ENCODE peak calls at places on chromosomes 12 and 14, in eight cellular contexts. Y, V, E, X, O, I, N and K are unnamed samples. For H3K4me1, the result is how much of the 10 kb centered on the place peaks cover.

GRCh38 chr12:28457785-28458184 is 267.5 kb downstream of the CCDC91 start:
- DNase-seq in Y (no peak), V (no peak), E (no peak), X (no peak), O (peak), I (no peak), N (no peak), K (no peak)

GRCh38 chr12:65879878-65880277 is 55.6 kb downstream of the HMGA2 start:
- DNase-seq in Y (no peak), V (no peak), E (no peak), X (peak), O (peak), I (peak), N (no peak), K (no peak)

GRCh38 chr14:51386983-51387730 is 147.1 kb downstream of the TMX1 start:
- DNase-seq in Y (no peak), V (peak), E (no peak), X (peak), O (peak), I (no peak), N (no peak), K (no peak)

GRCh38 chr12:20370001-20370381 is 1.7 kb downstream of the PDE3A start:
- DNase-seq in Y (peak), V (peak), E (peak), X (peak), O (peak), I (no peak), N (no peak), K (peak)

GRCh38 chr14:68792022-68792829 is 641 bp downstream of the ZFP36L1 start:
- DNase-seq in Y (no peak), V (peak), E (peak), X (peak), O (no peak), I (no peak), N (peak), K (no peak)

GRCh38 chr14:65502676-65503124 is 90.2 kb downstream of the FUT8 start:
- DNase-seq in Y (no peak), V (no peak), E (no peak), X (no peak), O (peak), I (peak), N (no peak), K (no peak)

GRCh38 chr14:76918176-76918750 is 92.1 kb downstream of the LRRC74A start:
- DNase-seq in Y (peak), V (no peak), E (peak), X (peak), O (peak), I (peak), N (peak), K (peak)

GRCh38 chr14:39322807-39323206 is 89.1 kb downstream of the MIA2 start:
- DNase-seq in Y (no peak), V (no peak), E (no peak), X (peak), O (peak), I (peak), N (no peak), K (no peak)

GRCh38 chr12:91126516-91126915 is 15.2 kb upstream of the LUM start:
- DNase-seq in Y (no peak), V (no peak), E (peak), X (no peak), O (peak), I (no peak), N (no peak), K (no peak)

GRCh38 chr12:26878661-26879119 is 45.7 kb upstream of the ITPR2 start:
- DNase-seq in Y (peak), V (no peak), E (peak), X (peak), O (peak), I (no peak), N (peak), K (peak)

GRCh38 chr14:56002316-56002715 is 115.9 kb upstream of the PELI2 start:
- DNase-seq in Y (no peak), V (peak), E (no peak), X (no peak), O (peak), I (peak), N (no peak), K (no peak)

GRCh38 chr12:120230326-120230973 is 29.5 kb upstream of the RPLP0 start:
- DNase-seq in Y (peak), V (peak), E (peak), X (peak), O (peak), I (peak), N (peak), K (peak)

GRCh38 chr14:49970474-49971147 is 77.7 kb downstream of the ARF6 start:
- DNase-seq in Y (peak), V (no peak), E (no peak), X (peak), O (peak), I (peak), N (no peak), K (no peak)

GRCh38 chr14:73500360-73500759 is 9.6 kb downstream of the RIOX1 start:
- DNase-seq in Y (no peak), V (peak), E (no peak), X (no peak), O (no peak), I (no peak), N (no peak), K (no peak)

GRCh38 chr14:62778847-62779246 is 266.4 kb downstream of the KCNH5 start:
- DNase-seq in Y (no peak), V (no peak), E (no peak), X (no peak), O (peak), I (peak), N (no peak), K (no peak)

GRCh38 chr12:7321624-7322023 is 17.8 kb downstream of the ACSM4 start:
- DNase-seq in Y (no peak), V (no peak), E (no peak), X (no peak), O (no peak), I (no peak), N (no peak), K (no peak)

GRCh38 chr14:35122696-35123387 is 490 bp downstream of the PRORP start:
- DNase-seq in Y (no peak), V (no peak), E (no peak), X (peak), O (peak), I (peak), N (no peak), K (no peak)

GRCh38 chr12:83040991-83041390 is 354.3 kb downstream of the TMTC2 start:
- DNase-seq in Y (no peak), V (no peak), E (no peak), X (no peak), O (no peak), I (no peak), N (no peak), K (no peak)

GRCh38 chr12:52662093-52663006 is 10.3 kb upstream of the KRT2 start:
- DNase-seq in Y (no peak), V (no peak), E (no peak), X (no peak), O (no peak), I (no peak), N (no peak), K (no peak)

GRCh38 chr12:68824597-68825250 is 16.7 kb downstream of the MDM2 start:
- DNase-seq in Y (no peak), V (no peak), E (no peak), X (no peak), O (no peak), I (no peak), N (no peak), K (no peak)

GRCh38 chr12:58917699-58918334 is 2.5 kb downstream of the LRIG3 start:
- DNase-seq in Y (no peak), V (no peak), E (no peak), X (peak), O (peak), I (no peak), N (no peak), K (no peak)

GRCh38 chr12:122421263-122421814 is 1.1 kb downstream of the CLIP1 start:
- DNase-seq in Y (peak), V (peak), E (peak), X (no peak), O (peak), I (peak), N (peak), K (peak)

GRCh38 chr14:57199911-57200310 is 68.8 kb downstream of the EXOC5 start:
- DNase-seq in Y (no peak), V (peak), E (no peak), X (no peak), O (peak), I (peak), N (no peak), K (no peak)

GRCh38 chr12:20314325-20314724 is 54.0 kb upstream of the PDE3A start:
- DNase-seq in Y (no peak), V (no peak), E (no peak), X (no peak), O (peak), I (peak), N (no peak), K (no peak)

GRCh38 chr14:65433646-65434045 is 21.1 kb downstream of the FUT8 start:
- DNase-seq in Y (no peak), V (no peak), E (no peak), X (no peak), O (no peak), I (no peak), N (no peak), K (no peak)

GRCh38 chr12:116582610-116583009 is 23.4 kb downstream of the MAP1LC3B2 start:
- DNase-seq in Y (peak), V (no peak), E (peak), X (no peak), O (peak), I (peak), N (no peak), K (no peak)

GRCh38 chr12:64203775-64204174 is 18.3 kb downstream of the KICS2 start:
- DNase-seq in Y (no peak), V (no peak), E (no peak), X (no peak), O (no peak), I (no peak), N (no peak), K (no peak)

GRCh38 chr12:22100952-22101748 is 55.1 kb downstream of the CMAS start:
- DNase-seq in Y (peak), V (peak), E (no peak), X (peak), O (peak), I (peak), N (no peak), K (peak)

GRCh38 chr12:102026728-102027127 is 35.1 kb downstream of the WASHC3 start:
- DNase-seq in Y (no peak), V (no peak), E (no peak), X (no peak), O (no peak), I (no peak), N (no peak), K (no peak)

GRCh38 chr12:76158518-76159321 is 74.2 kb upstream of the NAP1L1 start:
- DNase-seq in Y (peak), V (peak), E (no peak), X (peak), O (peak), I (peak), N (no peak), K (no peak)

GRCh38 chr14:68124885-68125731 is 305.5 kb downstream of the RAD51B start:
- DNase-seq in Y (no peak), V (peak), E (no peak), X (no peak), O (peak), I (peak), N (no peak), K (no peak)

GRCh38 chr12:12007713-12008231 is 63.0 kb upstream of the BCL2L14 start:
- DNase-seq in Y (no peak), V (no peak), E (no peak), X (no peak), O (no peak), I (no peak), N (no peak), K (no peak)

GRCh38 chr12:103852498-103852992 is 11.5 kb upstream of the NT5DC3 start:
- DNase-seq in Y (no peak), V (peak), E (no peak), X (no peak), O (peak), I (peak), N (no peak), K (no peak)

GRCh38 chr12:86669010-86669409 is 412.8 kb upstream of the MGAT4C start:
- DNase-seq in Y (no peak), V (no peak), E (no peak), X (no peak), O (no peak), I (no peak), N (no peak), K (no peak)

GRCh38 chr12:86675197-86675596 is 419.0 kb upstream of the MGAT4C start:
- DNase-seq in Y (no peak), V (no peak), E (no peak), X (no peak), O (no peak), I (no peak), N (no peak), K (no peak)

GRCh38 chr12:86666311-86666710 is 410.1 kb upstream of the MGAT4C start:
- DNase-seq in Y (no peak), V (no peak), E (no peak), X (no peak), O (peak), I (no peak), N (no peak), K (no peak)

GRCh38 chr12:86671001-86671400 is 414.8 kb upstream of the MGAT4C start:
- DNase-seq in Y (no peak), V (no peak), E (no peak), X (no peak), O (no peak), I (peak), N (no peak), K (no peak)
- H3K27ac ChIP-seq in Y (no peak), V (no peak), E (no peak), X (no peak), O (no peak), I (no peak), N (no peak), K (no peak)

DNA sequence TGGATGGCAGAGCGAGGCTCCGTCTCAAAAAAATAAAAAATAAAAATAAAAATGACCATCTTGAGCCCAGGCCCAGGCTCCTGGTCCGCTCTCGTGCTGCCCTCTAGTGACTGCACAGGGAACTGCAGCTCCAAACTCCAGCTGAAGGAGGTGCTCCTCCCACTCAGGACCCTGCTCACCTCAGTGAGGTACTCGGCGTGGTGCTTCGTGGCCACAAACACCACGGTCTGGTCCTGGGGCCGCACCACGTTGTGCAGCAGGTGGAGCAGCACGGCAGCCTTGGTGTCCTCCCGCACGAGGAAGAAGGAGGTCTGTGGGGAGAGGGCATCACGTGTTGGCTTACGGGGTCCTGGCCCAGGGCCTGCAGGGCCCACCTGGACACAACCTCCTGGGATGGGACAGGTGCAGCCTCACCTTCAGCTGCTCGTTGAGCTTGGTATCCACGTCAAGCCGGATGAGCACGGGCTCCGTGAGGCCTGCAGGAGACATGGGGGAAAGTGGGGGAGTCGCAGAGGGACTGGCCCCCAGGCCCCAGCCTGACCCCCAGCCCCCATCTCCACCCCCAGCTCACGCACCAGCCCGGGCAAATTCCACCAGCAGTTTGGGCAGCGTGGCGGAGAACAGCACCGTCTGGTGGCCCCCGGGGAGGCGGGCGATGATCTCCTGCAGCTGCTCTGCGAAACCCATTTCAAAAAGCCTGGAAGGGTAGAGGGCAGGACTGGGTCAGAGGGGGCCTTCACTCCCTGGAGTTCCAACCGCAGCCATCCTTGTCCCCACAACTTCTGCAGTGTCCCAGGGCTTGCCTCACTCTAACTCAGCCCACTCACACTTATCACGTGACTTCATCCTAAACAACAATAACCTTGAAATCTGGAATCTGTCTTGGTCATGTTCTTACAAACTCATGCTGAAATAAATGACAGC is 10.6 kb downstream of the DDX54 start:
- DNase-seq in Y (peak), V (peak), E (peak), X (peak), O (peak), I (peak), N (peak), K (peak)
- TF ChIP-seq CTCF in Y (peak), V (peak), E (peak), X (peak), O (peak), I (peak), N (peak), K (peak)

GRCh38 chr14:88209273-88209672 is 113.8 kb downstream of the KCNK10 start:
- DNase-seq in Y (no peak), V (no peak), E (no peak), X (no peak), O (no peak), I (no peak), N (no peak), K (no peak)
- H3K4me1 ChIP-seq in Y (under half), V (under half), E (under half), X (under half), O (under half), I (under half), N (under half), K (under half)

DNA sequence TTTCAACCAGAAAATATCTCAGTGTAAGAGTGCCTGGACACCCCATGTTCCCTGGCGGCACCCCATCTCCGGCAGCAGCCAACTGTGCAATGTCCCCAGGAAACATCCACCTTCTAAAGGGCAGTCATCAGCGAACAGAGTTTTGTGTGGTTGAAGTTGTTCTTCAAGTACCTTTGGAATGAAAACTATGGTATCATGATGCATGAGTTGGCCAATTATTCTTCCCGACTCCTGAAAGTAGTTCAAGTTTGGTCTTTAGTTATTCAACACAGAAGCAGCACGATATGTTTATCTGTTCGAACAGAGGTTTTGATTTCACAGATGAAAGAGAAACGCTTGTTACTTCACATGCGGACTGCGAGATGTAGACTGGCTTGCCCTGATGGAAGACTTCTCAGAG is 21.1 kb upstream of the TTC7B start:
- DNase-seq in Y (no peak), V (no peak), E (no peak), X (no peak), O (peak), I (peak), N (no peak), K (peak)
- H3K27ac ChIP-seq in Y (no peak), V (no peak), E (no peak), X (no peak), O (no peak), I (no peak), N (no peak), K (no peak)

DNA sequence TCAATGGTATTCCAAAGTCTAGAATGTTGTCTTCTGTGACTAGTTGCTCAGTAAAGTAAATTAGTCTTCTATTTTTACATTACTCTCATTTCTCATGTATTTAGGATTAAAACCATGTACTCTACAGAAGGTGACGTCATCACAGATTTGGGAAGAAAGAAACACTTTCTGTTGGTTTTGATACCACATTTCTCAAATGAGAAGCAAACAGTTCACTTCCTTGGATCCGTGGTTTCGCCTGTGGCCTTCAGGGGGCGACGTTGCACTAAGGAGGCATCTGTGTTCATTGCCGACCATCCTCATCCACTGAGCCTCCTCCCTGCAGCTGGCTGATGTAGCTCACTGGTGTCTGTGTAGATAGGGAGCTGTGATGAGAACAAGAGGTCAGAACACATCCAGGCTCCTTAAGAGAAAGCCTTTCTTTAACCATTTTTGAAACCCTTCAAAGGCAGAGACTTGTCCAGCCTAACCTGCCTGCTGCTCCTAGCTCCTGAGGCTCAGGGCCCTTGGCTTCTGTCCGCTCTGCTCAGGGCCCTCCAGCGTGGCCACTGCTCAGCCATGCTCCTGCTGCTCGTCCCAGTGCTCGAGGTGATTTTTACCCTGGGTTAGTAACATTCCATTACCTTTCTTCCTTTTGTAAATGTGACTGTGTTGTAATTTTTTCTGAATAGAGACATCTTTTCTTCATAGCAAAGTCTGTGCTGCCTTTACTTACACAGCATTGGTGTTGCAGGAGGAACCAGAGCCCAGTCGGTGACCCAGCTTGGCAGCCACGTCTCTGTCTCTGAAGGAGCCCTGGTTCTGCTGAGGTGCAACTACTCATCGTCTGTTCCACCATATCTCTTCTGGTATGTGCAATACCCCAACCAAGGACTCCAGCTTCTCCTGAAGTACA is 220.6 kb upstream of the OR4E1 start:
- DNase-seq in Y (no peak), V (peak), E (no peak), X (no peak), O (no peak), I (no peak), N (no peak), K (no peak)
- TF ChIP-seq CTCF in Y (no peak), V (no peak), E (no peak), X (peak), O (no peak), I (no peak), N (no peak), K (no peak)

GRCh38 chr12:98058838-98059237 is 456.6 kb upstream of the TMPO start:
- DNase-seq in Y (no peak), V (no peak), E (no peak), X (no peak), O (peak), I (no peak), N (no peak), K (no peak)

GRCh38 chr12:98059659-98060343 is 455.6 kb upstream of the TMPO start:
- DNase-seq in Y (no peak), V (no peak), E (no peak), X (no peak), O (no peak), I (no peak), N (no peak), K (no peak)

GRCh38 chr12:98060421-98060820 is 455.0 kb upstream of the TMPO start:
- DNase-seq in Y (no peak), V (no peak), E (no peak), X (no peak), O (no peak), I (no peak), N (no peak), K (no peak)

GRCh38 chr12:98053202-98053601 is 462.2 kb upstream of the TMPO start:
- DNase-seq in Y (no peak), V (no peak), E (no peak), X (no peak), O (no peak), I (no peak), N (no peak), K (no peak)

GRCh38 chr12:98057701-98058100 is 457.7 kb upstream of the TMPO start:
- DNase-seq in Y (no peak), V (no peak), E (no peak), X (no peak), O (no peak), I (no peak), N (no peak), K (no peak)
- H3K4me1 ChIP-seq in Y (under half), V (under half), E (under half), X (under half), O (under half), I (under half), N (under half), K (under half)

GRCh38 chr12:9902539-9903228 is 21.4 kb downstream of the KLRF2 start:
- DNase-seq in Y (no peak), V (no peak), E (no peak), X (no peak), O (no peak), I (no peak), N (no peak), K (no peak)
- H3K27ac ChIP-seq in Y (no peak), V (no peak), E (no peak), X (no peak), O (no peak), I (no peak), N (no peak), K (no peak)

GRCh38 chr12:508145-508544 is 48.4 kb downstream of the B4GALNT3 start:
- DNase-seq in Y (no peak), V (no peak), E (no peak), X (no peak), O (no peak), I (no peak), N (no peak), K (no peak)
- TF ChIP-seq CTCF in Y (no peak), V (no peak), E (no peak), X (no peak), O (no peak), I (no peak), N (no peak), K (no peak)